ENCODE peak calls at places on chromosomes 7 and 10, in six cellular contexts. D, A, E, B, Q and L are unnamed samples.

GRCh38 chr7:41054960-41055700 is 647.8 kb downstream of the INHBA start:
- ATAC-seq in B (no peak), E (no peak), D (no peak), A (no peak), Q (no peak), L (no peak)

GRCh38 chr7:45080265-45080957 is 8.4 kb downstream of the NACAD start:
- ATAC-seq in Q (peak; percentile 11), D (peak; percentile 35), E (no peak), A (no peak), B (no peak), L (peak; percentile 22)

GRCh38 chr10:77496941-77497420 is 140.6 kb downstream of the KCNMA1 start:
- ATAC-seq in E (no peak), Q (no peak), A (no peak), B (no peak), D (no peak), L (no peak)

GRCh38 chr10:102669206-102670064 is 25.2 kb downstream of the TRIM8 start:
- ATAC-seq in Q (peak; percentile 92), E (peak; percentile 95), D (peak; percentile 50), B (no peak), A (peak; percentile 68), L (peak; percentile 92)

GRCh38 chr7:151736403-151736909 is 140.5 kb downstream of the PRKAG2 start:
- ATAC-seq in Q (peak; percentile 81), E (peak; percentile 90), D (no peak), B (no peak), A (peak; percentile 81), L (peak; percentile 69)

GRCh38 chr7:100506356-100506930 is 22.7 kb downstream of the NYAP1 start:
- ATAC-seq in A (no peak), B (no peak), D (no peak), Q (no peak), E (no peak), L (no peak)

GRCh38 chr7:17552373-17552772 is 253.9 kb downstream of the AHR start:
- ATAC-seq in E (no peak), B (no peak), D (no peak), A (no peak), Q (peak; percentile 29), L (no peak)

GRCh38 chr7:4776160-4776623 is 769 bp downstream of the AP5Z1 start:
- ATAC-seq in Q (no peak), D (no peak), A (peak; percentile 4), E (peak; percentile 3), B (no peak), L (no peak)

GRCh38 chr7:79787623-79788022 is 334.2 kb upstream of the MAGI2 start:
- ATAC-seq in B (no peak), A (no peak), E (no peak), D (no peak), Q (no peak), L (no peak)

GRCh38 chr10:71598673-71599072 is 120.9 kb downstream of the C10orf105 start:
- ATAC-seq in B (no peak), E (no peak), Q (peak; percentile 78), A (peak; percentile 40), D (no peak), L (no peak)

GRCh38 chr7:44213872-44214595 is 13.3 kb downstream of the YKT6 start:
- ATAC-seq in B (no peak), A (no peak), D (peak; percentile 45), Q (no peak), E (peak; percentile 77), L (peak; percentile 31)